ENCODE peak calls at places on chromosomes 13 and 19, in four cellular contexts. J is brain microvascular endothelial cell, X is mammary epithelial cell, T is pancreas. D is an unnamed sample. For H3K36me3, the result is how much of the 10 kb centered on the place peaks cover.

GRCh38 chr19:18985257-18985656 is 44.2 kb upstream of the HOMER3 start:
- DNase-seq in J (no peak), X (no peak), T (no peak), D (no peak)

GRCh38 chr13:80235559-80236296 is 105.2 kb downstream of the SPRY2 start:
- DNase-seq in J (peak), X (peak), T (no peak), D (peak)

GRCh38 chr19:19486343-19487076 is 28.8 kb downstream of the TSSK6 start:
- DNase-seq in J (no peak), X (no peak), T (peak), D (peak)

GRCh38 chr19:40257096-40257517 is 28.0 kb downstream of the AKT2 start:
- DNase-seq in J (no peak), X (peak), T (peak), D (no peak)

GRCh38 chr13:97122381-97122996 is 99.6 kb upstream of the MBNL2 start:
- DNase-seq in J (peak), X (peak), T (no peak), D (no peak)

GRCh38 chr19:16368385-16369305 is 44.0 kb downstream of the KLF2 start:
- DNase-seq in J (no peak), X (no peak), T (no peak), D (no peak)

GRCh38 chr19:50505856-50506611 is 5.0 kb downstream of the JOSD2 start:
- DNase-seq in J (no peak), X (no peak), T (peak), D (peak)

GRCh38 chr13:101416181-101417042 is at the start of gene NALCN:
- DNase-seq in J (no peak), X (peak), T (peak), D (no peak)

GRCh38 chr13:75818181-75819110 is 182.3 kb downstream of the LMO7 start:
- DNase-seq in J (no peak), X (no peak), T (no peak), D (no peak)

GRCh38 chr19:44809856-44810554 is 1.1 kb downstream of the BCAM start:
- DNase-seq in J (no peak), X (peak), T (no peak), D (no peak)

GRCh38 chr13:24709186-24709913 is 29.1 kb downstream of the ATP12A start:
- DNase-seq in J (no peak), X (no peak), T (no peak), D (no peak)

GRCh38 chr19:46296722-46297431 is at the start of gene HIF3A:
- DNase-seq in J (no peak), X (no peak), T (peak), D (peak)

GRCh38 chr19:3049089-3049488 is 13.2 kb downstream of the TLE5 start:
- DNase-seq in J (no peak), X (no peak), T (no peak), D (no peak)

GRCh38 chr19:42229855-42230331 is 9.8 kb downstream of the ZNF526 start:
- DNase-seq in J (no peak), X (no peak), T (peak), D (no peak)

GRCh38 chr19:42226886-42227285 is 6.8 kb downstream of the ZNF526 start:
- DNase-seq in J (peak), X (peak), T (no peak), D (no peak)

GRCh38 chr19:42232435-42232834 is 10.0 kb downstream of the GSK3A start:
- DNase-seq in J (no peak), X (no peak), T (peak), D (no peak)

GRCh38 chr19:42228640-42229039 is 8.5 kb downstream of the ZNF526 start:
- DNase-seq in J (no peak), X (no peak), T (no peak), D (no peak)

DNA sequence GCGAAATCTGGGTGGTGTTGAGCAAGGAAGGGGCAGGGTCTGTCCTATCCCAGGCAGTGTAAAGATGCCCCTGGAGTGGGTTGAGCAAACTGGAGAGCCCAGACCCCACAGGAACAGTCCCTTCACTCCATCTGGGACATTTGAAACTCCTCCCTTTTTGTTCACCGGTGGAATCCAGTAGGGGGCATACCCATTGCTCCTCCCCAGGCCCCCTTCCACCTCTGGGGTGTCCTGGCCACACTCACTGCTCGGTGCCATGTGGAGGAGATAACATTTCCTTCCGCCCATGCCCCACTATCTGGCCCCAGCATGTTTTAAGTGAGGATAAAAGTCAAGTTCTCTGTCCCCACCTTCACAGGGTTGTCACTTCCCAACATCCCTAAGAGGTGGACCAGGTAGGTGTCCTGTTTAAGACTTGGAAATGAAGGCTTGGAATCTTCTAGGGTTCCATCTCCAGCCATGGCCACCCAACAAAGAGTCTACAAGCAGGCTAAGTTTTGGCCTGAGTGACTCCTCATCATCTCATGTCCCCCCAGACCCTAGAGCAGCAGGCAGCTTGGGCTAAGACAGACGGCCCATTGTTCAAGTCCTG is 9.2 kb downstream of the ZNF526 start:
- DNase-seq in J (no peak), X (no peak), T (peak), D (no peak)
- H3K36me3 ChIP-seq in J (half or more), X (under half), T (under half), D (under half)

DNA sequence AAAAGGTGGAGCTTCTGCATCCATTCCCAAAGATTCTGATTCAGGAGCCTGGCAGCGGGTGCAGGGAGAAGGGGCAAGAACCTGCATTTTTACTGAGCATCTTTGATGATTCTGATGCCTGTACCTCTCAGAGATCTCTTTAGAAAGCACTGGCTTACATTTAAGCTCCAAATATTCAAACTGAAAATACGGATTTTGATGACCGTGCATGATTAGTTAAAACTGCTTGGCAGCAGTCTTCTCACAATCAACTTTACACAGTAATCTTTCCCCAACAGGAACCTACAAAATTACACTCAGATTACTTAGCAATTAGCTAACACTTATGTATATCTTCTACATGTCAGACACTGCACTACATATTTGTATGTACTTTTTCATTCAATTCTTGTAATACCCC is 108.9 kb downstream of the DOCK9 start:
- DNase-seq in J (no peak), X (no peak), T (no peak), D (no peak)
- H3K36me3 ChIP-seq in J (under half), X (under half), T (under half), D (under half)

GRCh38 chr13:95604534-95604915 is 40.0 kb downstream of the DZIP1 start:
- DNase-seq in J (peak), X (peak), T (no peak), D (no peak)

GRCh38 chr13:95605426-95606125 is 38.9 kb downstream of the DZIP1 start:
- DNase-seq in J (no peak), X (peak), T (no peak), D (no peak)

GRCh38 chr13:95607363-95607762 is 37.1 kb downstream of the DZIP1 start:
- DNase-seq in J (peak), X (peak), T (no peak), D (no peak)

GRCh38 chr13:95603887-95604533 is 40.5 kb downstream of the DZIP1 start:
- DNase-seq in J (peak), X (peak), T (peak), D (no peak)

DNA sequence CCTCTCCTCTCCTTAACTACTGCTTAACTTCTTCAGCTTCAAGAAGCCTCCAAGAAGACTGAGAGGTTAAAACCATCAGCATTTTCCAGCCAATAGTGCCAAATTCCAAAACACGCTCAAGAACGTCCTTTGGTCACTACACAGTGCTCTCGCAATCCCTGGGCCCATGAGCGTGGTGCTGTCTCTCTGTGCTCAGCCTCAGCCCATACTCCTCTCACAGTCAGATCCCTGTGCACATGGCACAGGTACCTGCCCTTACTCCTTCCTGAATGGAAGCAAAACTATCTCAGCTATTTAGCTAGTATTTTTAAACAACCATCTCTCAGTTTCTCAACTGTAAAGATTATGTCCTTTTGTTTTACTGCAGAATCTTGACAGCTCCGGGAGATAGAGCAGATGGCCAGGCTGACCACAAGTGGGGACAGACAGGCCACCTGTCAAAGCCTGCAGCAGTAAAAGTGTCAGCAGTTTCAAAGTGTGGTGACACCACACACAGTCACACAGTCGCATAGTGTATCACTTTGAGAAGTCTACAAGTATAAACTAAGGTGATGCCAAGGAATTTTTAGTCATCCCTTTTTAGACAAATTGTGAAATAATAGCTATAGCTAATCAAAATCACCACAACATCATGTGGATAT is 35.7 kb downstream of the DZIP1 start:
- DNase-seq in J (no peak), X (no peak), T (no peak), D (no peak)
- H3K36me3 ChIP-seq in J (under half), X (under half), T (under half), D (under half)

GRCh38 chr19:5931251-5931650 is 17.2 kb downstream of the CAPS start:
- DNase-seq in J (no peak), X (no peak), T (peak), D (no peak)

GRCh38 chr19:5929179-5929578 is 15.1 kb downstream of the CAPS start:
- DNase-seq in J (no peak), X (no peak), T (peak), D (no peak)

GRCh38 chr19:5927439-5927821 is 13.4 kb downstream of the CAPS start:
- DNase-seq in J (no peak), X (no peak), T (no peak), D (no peak)

GRCh38 chr19:5932146-5932545 is 18.1 kb downstream of the CAPS start:
- DNase-seq in J (no peak), X (no peak), T (peak), D (no peak)

GRCh38 chr19:5929646-5930045 is 15.6 kb downstream of the CAPS start:
- DNase-seq in J (no peak), X (no peak), T (peak), D (no peak)
- H3K36me3 ChIP-seq in J (half or more), X (under half), T (under half), D (under half)

DNA sequence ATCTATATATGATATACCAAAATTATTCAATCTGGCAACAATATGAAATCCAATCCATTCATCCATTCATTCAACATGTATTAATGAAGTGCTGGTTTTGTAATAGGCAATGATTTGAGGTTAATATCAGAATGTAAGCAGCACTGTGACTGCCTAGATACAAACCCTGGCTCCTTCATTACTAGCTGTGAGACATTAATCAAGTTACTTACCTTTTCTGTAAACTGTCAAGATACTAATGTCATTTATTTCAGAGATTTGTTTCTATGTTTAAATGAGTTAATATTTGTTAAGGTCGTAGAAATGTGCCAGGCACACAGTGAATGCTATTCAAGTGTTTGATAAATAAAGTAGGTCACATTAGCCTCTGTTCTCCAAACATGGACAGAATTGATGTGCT is 40.9 kb downstream of the CLDN10 start:
- DNase-seq in J (no peak), X (no peak), T (no peak), D (no peak)
- H3K36me3 ChIP-seq in J (under half), X (under half), T (under half), D (under half)

GRCh38 chr19:33805313-33805712 is 8.6 kb downstream of the KCTD15 start:
- DNase-seq in J (no peak), X (no peak), T (peak), D (no peak)

GRCh38 chr19:33804021-33804799 is 7.5 kb downstream of the KCTD15 start:
- DNase-seq in J (peak), X (peak), T (peak), D (peak)

GRCh38 chr19:33802801-33803200 is 6.1 kb downstream of the KCTD15 start:
- DNase-seq in J (no peak), X (no peak), T (peak), D (no peak)

GRCh38 chr19:33802001-33802400 is 5.3 kb downstream of the KCTD15 start:
- DNase-seq in J (no peak), X (no peak), T (peak), D (no peak)

DNA sequence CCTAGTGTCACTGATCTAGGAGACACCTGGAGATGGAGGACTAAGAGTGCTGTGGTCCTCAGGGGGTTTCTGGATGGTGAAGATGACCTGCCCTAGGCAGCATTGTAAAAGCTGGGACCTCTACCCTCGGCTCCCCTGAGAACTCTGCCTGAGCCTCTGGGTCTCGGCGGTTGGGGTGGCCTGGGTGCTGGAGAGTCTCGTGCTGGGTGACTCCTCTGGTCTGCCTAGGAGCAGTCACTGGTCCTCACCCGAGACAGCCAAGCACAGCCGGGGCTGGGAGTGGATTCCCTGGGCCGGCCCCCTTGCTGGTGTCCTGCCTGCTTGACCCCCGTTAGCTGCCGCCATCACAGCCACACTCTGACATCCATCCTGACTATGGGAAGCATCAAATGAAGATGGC is 6.7 kb downstream of the KCTD15 start:
- DNase-seq in J (no peak), X (no peak), T (peak), D (no peak)
- H3K36me3 ChIP-seq in J (half or more), X (under half), T (under half), D (under half)

GRCh38 chr19:1424182-1424955 is 13.8 kb upstream of the RPS15 start:
- DNase-seq in J (no peak), X (no peak), T (no peak), D (peak)
- H3K36me3 ChIP-seq in J (half or more), X (under half), T (under half), D (under half)

GRCh38 chr19:12676928-12677327 is 4.8 kb downstream of the DHPS start:
- DNase-seq in J (no peak), X (no peak), T (no peak), D (no peak)
- H3K36me3 ChIP-seq in J (under half), X (under half), T (under half), D (under half)

GRCh38 chr19:5785423-5785822 is 877 bp upstream of the PRR22 start:
- DNase-seq in J (no peak), X (no peak), T (no peak), D (no peak)

GRCh38 chr19:5786593-5787551 is 2.3 kb upstream of the PRR22 start:
- DNase-seq in J (no peak), X (no peak), T (no peak), D (no peak)

GRCh38 chr19:5782322-5782721 is 2.2 kb downstream of the PRR22 start:
- DNase-seq in J (no peak), X (no peak), T (no peak), D (no peak)

GRCh38 chr19:5784581-5785147 is at the start of gene PRR22:
- DNase-seq in J (no peak), X (no peak), T (no peak), D (no peak)

DNA sequence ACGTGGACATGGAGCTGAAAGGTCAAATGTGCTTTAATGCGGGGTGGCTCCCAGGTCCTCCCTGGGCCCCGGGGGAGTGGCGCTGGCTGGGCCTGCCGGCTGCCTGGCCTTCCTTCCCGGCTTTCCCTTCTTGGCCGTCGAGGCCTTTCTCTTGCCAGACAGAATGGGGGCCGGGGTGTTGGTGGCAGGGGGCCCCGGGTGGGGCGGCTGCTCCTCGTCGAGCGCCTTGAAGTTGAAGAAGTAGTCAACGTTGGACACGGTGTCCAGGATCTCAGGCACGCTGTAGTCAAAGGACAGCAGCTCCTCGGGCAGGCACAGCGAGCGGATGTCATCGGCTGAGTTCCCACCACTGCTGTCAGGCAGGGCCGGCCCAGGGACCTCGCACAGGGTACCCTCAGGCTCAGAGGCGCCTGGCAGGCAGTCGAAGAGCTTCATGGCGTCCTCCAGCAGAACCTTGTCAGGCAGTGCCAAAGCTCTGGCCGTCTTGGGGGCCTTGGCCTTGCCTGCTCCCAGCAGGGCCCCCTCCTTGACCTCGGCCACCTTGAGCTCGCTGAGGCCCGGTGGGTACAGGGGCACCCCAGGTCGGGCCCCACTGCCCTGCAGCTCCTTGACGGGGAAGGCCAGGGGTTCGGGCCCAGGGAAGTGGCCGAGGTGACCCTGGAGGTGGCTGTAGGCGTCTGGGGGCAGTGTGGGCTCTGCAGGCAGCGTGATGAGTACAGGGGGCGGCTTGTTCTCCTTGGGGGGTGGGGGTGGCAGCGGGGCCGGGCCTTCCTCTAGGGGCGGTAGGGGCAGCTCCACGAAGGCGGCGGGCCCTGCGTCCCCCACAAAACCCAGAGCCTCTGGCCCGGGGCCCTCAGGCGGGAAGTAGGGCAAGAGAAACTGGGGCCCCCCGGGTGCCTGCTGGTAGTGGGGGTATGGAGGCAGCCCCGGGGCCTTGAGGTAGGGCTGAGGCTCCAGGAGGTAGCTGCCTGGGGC is 1.3 kb downstream of the PRR22 start:
- DNase-seq in J (no peak), X (no peak), T (peak), D (no peak)
- H3K36me3 ChIP-seq in J (under half), X (under half), T (under half), D (under half)